ENCODE peak calls at places on chromosome 4, in six cellular contexts. Y, G, W, S, H and E are unnamed samples.

GRCh38 chr4:13522282-13523104 is 21.8 kb downstream of the NKX3-2 start:
- DNase-seq in Y (no peak), G (no peak), W (peak; percentile 62), S (no peak), H (no peak), E (peak; percentile 37)

GRCh38 chr4:3516836-3517730 is 15.1 kb downstream of the LRPAP1 start:
- DNase-seq in Y (no peak), G (no peak), W (peak; percentile 59), S (no peak), H (no peak), E (peak; percentile 8)

GRCh38 chr4:166198921-166199320 is 325.9 kb downstream of the TLL1 start:
- DNase-seq in Y (no peak), G (no peak), W (no peak), S (no peak), H (no peak), E (no peak)

GRCh38 chr4:15649914-15650545 is 5.1 kb downstream of the FBXL5 start:
- DNase-seq in Y (peak; percentile 34), G (peak; percentile 62), W (no peak), S (peak; percentile 72), H (peak; percentile 54), E (peak; percentile 19)

GRCh38 chr4:8431553-8431952 is 9.0 kb downstream of the ACOX3 start:
- DNase-seq in Y (no peak), G (no peak), W (no peak), S (no peak), H (no peak), E (no peak)

GRCh38 chr4:84719115-84719514 is 136.2 kb downstream of the CDS1 start:
- DNase-seq in Y (no peak), G (no peak), W (no peak), S (peak; percentile 71), H (no peak), E (no peak)

GRCh38 chr4:72418458-72418857 is 150.6 kb downstream of the ADAMTS3 start:
- DNase-seq in Y (peak; percentile 60), G (peak; percentile 90), W (no peak), S (peak; percentile 65), H (no peak), E (no peak)

GRCh38 chr4:45475490-45475889 is 648.4 kb downstream of the GABRG1 start:
- DNase-seq in Y (no peak), G (no peak), W (no peak), S (no peak), H (no peak), E (no peak)

GRCh38 chr4:185396724-185397402 is at the start of gene ANKRD37:
- DNase-seq in Y (no peak), G (peak; percentile 48), W (peak; percentile 88), S (peak; percentile 52), H (peak; percentile 69), E (peak; percentile 45)

GRCh38 chr4:41360214-41360910 is 103.6 kb downstream of the UCHL1 start:
- DNase-seq in Y (peak; percentile 45), G (peak; percentile 67), W (peak; percentile 89), S (peak; percentile 21), H (peak; percentile 55), E (peak; percentile 83)

GRCh38 chr4:39637572-39638357 is 900 bp downstream of the SMIM14 start:
- DNase-seq in Y (peak; percentile 77), G (peak; percentile 56), W (peak; percentile 78), S (peak; percentile 73), H (peak; percentile 62), E (peak; percentile 31)

GRCh38 chr4:171814545-171814944 is 1.3 kb downstream of the GALNTL6 start:
- DNase-seq in Y (no peak), G (no peak), W (no peak), S (no peak), H (no peak), E (no peak)

GRCh38 chr4:53306729-53307128 is 59.1 kb downstream of the SCFD2 start:
- DNase-seq in Y (no peak), G (peak; percentile 16), W (no peak), S (peak; percentile 64), H (no peak), E (no peak)

GRCh38 chr4:169618286-169618685 is 2.1 kb upstream of the CLCN3 start:
- DNase-seq in Y (no peak), G (peak; percentile 9), W (no peak), S (peak; percentile 51), H (no peak), E (no peak)

GRCh38 chr4:168409089-168409801 is 71.0 kb downstream of the DDX60L start:
- DNase-seq in Y (no peak), G (peak; percentile 68), W (no peak), S (peak; percentile 58), H (no peak), E (no peak)

GRCh38 chr4:17688011-17688441 is 73.6 kb downstream of the MED28 start:
- DNase-seq in Y (no peak), G (peak; percentile 54), W (no peak), S (no peak), H (no peak), E (no peak)

GRCh38 chr4:189792819-189793618 is 147.7 kb upstream of the FRG1 start:
- DNase-seq in Y (peak; percentile 88), G (peak; percentile 67), W (peak; percentile 72), S (peak; percentile 76), H (peak; percentile 86), E (peak; percentile 85)

DNA sequence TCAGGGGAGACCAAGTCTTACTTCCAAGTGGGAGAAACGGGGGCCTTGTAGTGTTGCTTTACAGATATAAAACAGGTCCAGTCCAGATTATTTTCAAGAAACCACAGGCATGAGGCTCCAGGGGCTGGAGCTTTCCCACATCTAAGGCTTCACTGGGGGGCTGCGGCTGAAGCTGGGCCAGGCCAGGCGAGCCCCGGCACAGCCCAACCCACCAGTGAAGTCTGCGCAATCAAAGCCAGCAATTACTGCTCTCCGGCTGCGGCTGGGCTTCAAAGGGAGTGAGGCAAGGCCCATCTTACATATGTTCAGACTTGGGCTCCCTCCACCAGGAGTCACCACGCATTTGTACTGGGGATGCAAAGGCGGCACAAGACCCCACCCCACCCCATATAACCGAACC is 61.7 kb downstream of the HADH start:
- DNase-seq in Y (no peak), G (no peak), W (no peak), S (no peak), H (no peak), E (no peak)
- TF ChIP-seq CTCF in Y (no peak), G (no peak), W (no peak), S (no peak), H (no peak), E (no peak)

GRCh38 chr4:164695650-164696049 is 58.3 kb upstream of the SMIM31 start:
- DNase-seq in Y (no peak), G (no peak), W (no peak), S (no peak), H (no peak), E (no peak)

GRCh38 chr4:164701665-164702064 is 52.3 kb upstream of the SMIM31 start:
- DNase-seq in Y (no peak), G (no peak), W (no peak), S (no peak), H (no peak), E (no peak)

DNA sequence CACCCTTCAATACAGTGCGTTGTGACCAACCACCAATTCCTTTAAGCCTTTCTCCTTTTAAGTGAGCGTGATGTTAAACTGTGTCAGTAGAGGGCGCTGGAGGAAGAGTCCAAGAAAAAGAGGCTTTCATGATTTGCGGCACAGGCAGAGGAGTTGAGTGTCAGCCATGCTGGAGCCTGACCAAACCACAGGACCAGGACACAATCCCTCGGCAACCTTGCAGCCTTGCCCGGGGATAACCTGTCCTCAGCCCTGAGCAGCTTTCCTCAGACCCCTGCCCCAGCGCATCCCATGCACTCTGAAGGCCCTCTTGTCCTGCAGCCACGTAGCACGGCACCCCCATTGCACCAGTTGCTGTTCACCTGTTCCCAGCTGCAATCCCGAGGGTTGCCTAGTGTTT is 53.5 kb upstream of the SMIM31 start:
- DNase-seq in Y (peak; percentile 69), G (peak; percentile 40), W (no peak), S (no peak), H (peak; percentile 75), E (peak; percentile 38)
- TF ChIP-seq CTCF in Y (peak; percentile 25), G (peak; percentile 53), W (no peak), S (no peak), H (peak; percentile 78), E (peak; percentile 66)

GRCh38 chr4:70178075-70178660 is 17.4 kb upstream of the ODAM start:
- DNase-seq in Y (no peak), G (no peak), W (no peak), S (no peak), H (peak; percentile 33), E (no peak)

GRCh38 chr4:70183168-70183939 is 12.2 kb upstream of the ODAM start:
- DNase-seq in Y (peak; percentile 58), G (peak; percentile 71), W (no peak), S (peak; percentile 67), H (peak; percentile 42), E (peak; percentile 19)

GRCh38 chr4:70182517-70183167 is 12.9 kb upstream of the ODAM start:
- DNase-seq in Y (no peak), G (no peak), W (no peak), S (no peak), H (no peak), E (no peak)

GRCh38 chr4:70187216-70187615 is 8.3 kb upstream of the ODAM start:
- DNase-seq in Y (no peak), G (no peak), W (no peak), S (no peak), H (no peak), E (no peak)

GRCh38 chr4:70183940-70184246 is 11.6 kb upstream of the ODAM start:
- DNase-seq in Y (no peak), G (no peak), W (no peak), S (no peak), H (no peak), E (no peak)
- TF ChIP-seq CTCF in Y (no peak), G (no peak), W (no peak), S (no peak), H (no peak), E (peak; percentile 62)

DNA sequence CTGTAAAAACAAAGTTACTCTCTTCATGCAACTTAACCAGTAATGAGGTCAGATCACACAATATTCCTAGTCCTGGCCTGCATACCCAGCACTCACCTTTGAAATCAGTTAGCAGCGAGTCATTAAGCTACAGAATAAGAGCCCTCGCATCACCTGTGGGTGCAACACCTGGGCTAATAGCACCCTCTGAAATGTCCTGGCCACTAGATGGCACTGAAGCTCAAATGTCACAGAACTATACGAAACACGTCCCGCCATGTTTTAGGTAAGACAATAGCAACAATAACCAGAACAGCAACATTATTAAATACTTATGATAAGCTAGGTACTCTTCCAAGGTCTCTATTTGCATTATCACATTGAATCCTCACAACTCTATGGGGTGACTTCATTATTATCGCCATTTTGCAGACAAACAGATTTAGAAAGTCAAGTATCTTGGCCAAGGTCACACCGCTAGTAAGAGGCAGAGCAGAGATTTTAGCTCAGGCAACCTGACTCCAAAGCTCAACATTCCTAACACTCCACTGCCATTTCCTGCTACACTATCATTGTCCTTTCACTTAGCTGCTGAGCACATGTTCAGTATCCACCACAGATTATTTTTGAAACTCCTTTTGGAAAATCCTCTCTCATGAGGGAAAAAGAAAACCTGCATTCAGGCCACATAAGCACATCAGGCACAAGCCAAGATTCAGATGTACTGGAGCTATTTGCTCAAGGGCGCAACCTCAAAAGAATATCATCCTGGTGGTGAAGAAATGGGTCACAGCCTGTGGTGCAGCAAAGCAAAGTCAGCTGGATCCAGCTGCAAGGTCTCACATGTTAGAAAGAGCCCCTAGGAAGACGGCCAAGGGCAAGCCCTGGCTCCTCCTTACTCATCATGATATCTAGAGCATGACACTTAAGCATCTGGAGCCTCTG is 59.5 kb upstream of the KDR start:
- DNase-seq in Y (peak; percentile 52), G (peak; percentile 76), W (peak; percentile 76), S (peak; percentile 70), H (peak; percentile 68), E (no peak)
- TF ChIP-seq CTCF in Y (no peak), G (peak; percentile 89), W (peak; percentile 27), S (peak; percentile 11), H (peak; percentile 79), E (no peak)